ENCODE peak calls at places on chromosomes 6 and 20, in eight cellular contexts. T is left lung, U is GM20000, G is AG09309, Q is glutamatergic neuron, N is mucosa of descending colon, E is endothelial cell, F is WTC11. B is an unnamed sample.

GRCh38 chr6:41498968-41499599 is 47.1 kb upstream of the FOXP4 start:
- DNase-seq in G (no peak), N (no peak), U (no peak), T (no peak), Q (no peak), E (no peak), F (no peak), B (no peak)

GRCh38 chr6:123036663-123037062 is 40.6 kb downstream of the CLVS2 start:
- DNase-seq in T (no peak), U (no peak), F (no peak), Q (no peak), G (no peak), E (no peak), N (no peak), B (no peak)

GRCh38 chr20:59149678-59150504 is 13.7 kb upstream of the ZNF831 start:
- DNase-seq in T (no peak), E (peak; percentile 57), F (no peak), Q (no peak), U (no peak), G (no peak), N (peak; percentile 64), B (no peak)

GRCh38 chr6:45946887-45947286 is 68.8 kb downstream of the CLIC5 start:
- DNase-seq in T (no peak), N (no peak), U (no peak), Q (no peak), E (no peak), G (no peak), F (no peak), B (no peak)

GRCh38 chr6:109428889-109429477 is 11.4 kb downstream of the PPIL6 start:
- DNase-seq in Q (no peak), T (no peak), U (no peak), N (no peak), G (peak; percentile 44), F (no peak), E (no peak), B (no peak)

GRCh38 chr6:98957440-98957839 is 9.7 kb upstream of the FBXL4 start:
- DNase-seq in Q (no peak), F (no peak), E (peak; percentile 15), U (no peak), T (peak; percentile 22), G (no peak), N (peak; percentile 50), B (no peak)

GRCh38 chr6:11486486-11486885 is 51.1 kb upstream of the TMEM170B start:
- DNase-seq in U (no peak), F (no peak), N (no peak), T (no peak), G (no peak), Q (no peak), E (no peak), B (no peak)

GRCh38 chr20:41750137-41750536 is 132.0 kb upstream of the CHD6 start:
- DNase-seq in E (no peak), T (no peak), U (no peak), Q (no peak), F (no peak), N (no peak), G (no peak), B (no peak)

GRCh38 chr20:54290636-54291035 is 82.7 kb downstream of the PFDN4 start:
- DNase-seq in U (no peak), G (no peak), N (no peak), T (no peak), E (no peak), F (no peak), Q (no peak), B (no peak)

GRCh38 chr6:110708295-110708965 is 106.8 kb downstream of the CDK19 start:
- DNase-seq in F (no peak), U (no peak), G (peak; percentile 45), N (no peak), T (no peak), Q (no peak), E (no peak), B (no peak)

GRCh38 chr6:112618796-112619195 is 271.7 kb downstream of the RFPL4B start:
- DNase-seq in E (peak; percentile 39), T (no peak), N (no peak), U (no peak), F (peak; percentile 36), Q (peak; percentile 26), G (no peak), B (no peak)
- TF ChIP-seq CTCF in E (no peak), T (no peak), N (no peak), U (no peak), F (no peak), Q (no peak), G (peak; percentile 9), B (no peak)

GRCh38 chr6:116444092-116444491 is 17.1 kb upstream of the CALHM6 start:
- DNase-seq in G (no peak), E (no peak), U (peak; percentile 45), N (no peak), T (no peak), Q (no peak), F (no peak), B (no peak)
- TF ChIP-seq CTCF in G (peak; percentile 49), E (peak; percentile 59), U (peak; percentile 54), N (peak; percentile 28), T (peak; percentile 52), Q (peak; percentile 48), F (no peak), B (peak; percentile 66)

GRCh38 chr20:45292343-45292742 is 14.3 kb upstream of the RBPJL start:
- DNase-seq in F (no peak), Q (no peak), T (no peak), U (no peak), G (no peak), E (no peak), N (no peak), B (no peak)

GRCh38 chr20:45291526-45291925 is 15.1 kb upstream of the RBPJL start:
- DNase-seq in T (no peak), Q (no peak), U (no peak), E (no peak), F (no peak), G (no peak), N (no peak), B (no peak)

GRCh38 chr20:45294003-45294368 is 12.7 kb upstream of the RBPJL start:
- DNase-seq in U (peak; percentile 8), T (no peak), F (no peak), E (no peak), G (no peak), N (no peak), Q (no peak), B (no peak)

GRCh38 chr20:45294659-45295058 is 12.0 kb upstream of the RBPJL start:
- DNase-seq in Q (no peak), F (no peak), E (no peak), T (no peak), N (no peak), G (no peak), U (no peak), B (no peak)

DNA sequence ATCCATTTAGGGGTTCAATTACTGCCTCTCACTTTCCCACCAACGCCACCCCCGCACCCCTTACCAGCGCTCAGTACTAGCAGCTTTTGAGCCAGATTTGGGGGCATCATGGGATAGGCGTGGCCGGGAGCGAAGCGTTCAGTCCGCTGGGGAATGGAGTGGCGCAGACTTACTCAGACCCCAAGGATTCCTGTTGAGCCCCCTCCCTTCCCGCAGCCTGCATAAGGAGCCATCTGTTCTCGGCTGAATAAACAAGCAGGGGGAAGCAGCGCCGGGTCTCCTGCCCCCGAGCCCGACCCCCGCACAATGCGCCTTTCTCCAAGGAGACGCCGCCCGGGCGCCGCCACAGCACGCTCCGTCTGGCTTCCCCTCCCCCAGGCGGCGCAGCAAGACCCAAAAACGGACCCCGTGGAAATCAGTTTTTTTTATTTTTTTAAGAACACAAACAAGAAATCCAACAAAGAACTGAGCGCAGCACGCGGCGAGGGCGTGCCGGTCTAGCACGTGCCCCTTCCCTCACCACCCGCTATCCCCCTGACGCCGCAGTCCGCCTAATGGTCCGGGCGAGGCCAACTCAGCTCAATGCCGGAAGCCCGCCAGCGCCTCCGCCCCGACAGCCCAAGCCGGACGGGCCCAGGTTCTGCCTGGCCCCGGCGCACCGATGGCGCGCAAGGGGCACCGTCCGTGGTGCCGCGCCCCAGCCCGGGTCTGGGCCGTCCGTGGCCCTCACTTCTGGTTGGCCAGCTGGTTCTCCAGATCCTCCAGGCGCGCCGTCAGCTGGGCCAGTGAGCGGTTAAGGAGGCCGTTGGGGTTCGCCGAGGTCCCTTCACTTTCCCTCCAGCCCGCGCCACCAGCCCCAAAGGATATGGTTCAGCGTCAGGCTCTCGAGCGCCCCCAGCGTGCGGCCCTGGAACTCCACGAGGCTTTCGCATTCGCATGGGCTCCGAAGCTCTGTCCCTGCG is 13.3 kb upstream of the RBPJL start:
- DNase-seq in G (no peak), F (peak; percentile 95), E (peak; percentile 89), N (peak; percentile 85), Q (peak; percentile 95), T (peak; percentile 97), U (peak; percentile 90), B (peak; percentile 81)
- TF ChIP-seq CTCF in G (peak; percentile 98), F (peak; percentile 95), E (peak; percentile 98), N (peak; percentile 98), Q (peak; percentile 99), T (peak; percentile 92), U (peak; percentile 86), B (peak; percentile 99)

DNA sequence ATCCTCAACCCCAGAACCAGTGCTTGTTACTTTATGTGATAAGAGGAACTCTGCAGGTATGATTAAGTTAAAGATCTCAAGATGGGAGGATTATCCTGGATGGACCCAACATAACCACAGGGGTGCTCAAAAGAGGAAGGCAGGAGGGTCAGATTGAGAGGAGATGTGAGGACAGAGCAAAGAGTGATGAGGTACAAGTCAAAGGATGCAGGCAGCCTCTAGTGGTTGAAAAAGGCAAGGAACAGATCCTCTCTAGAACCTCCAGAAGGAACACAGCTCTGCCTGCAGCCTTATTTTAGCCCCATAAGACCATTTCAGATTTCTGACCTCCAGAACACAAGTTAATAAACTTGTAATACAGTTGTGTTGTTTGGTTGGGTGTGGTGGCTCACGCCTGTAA is 41.2 kb downstream of the PDSS2 start:
- DNase-seq in E (no peak), G (no peak), T (no peak), Q (no peak), F (no peak), N (no peak), U (peak; percentile 14), B (no peak)
- TF ChIP-seq CTCF in E (peak; percentile 16), G (peak; percentile 68), T (no peak), Q (peak; percentile 18), F (peak; percentile 48), N (peak; percentile 29), U (peak; percentile 15), B (peak; percentile 17)

DNA sequence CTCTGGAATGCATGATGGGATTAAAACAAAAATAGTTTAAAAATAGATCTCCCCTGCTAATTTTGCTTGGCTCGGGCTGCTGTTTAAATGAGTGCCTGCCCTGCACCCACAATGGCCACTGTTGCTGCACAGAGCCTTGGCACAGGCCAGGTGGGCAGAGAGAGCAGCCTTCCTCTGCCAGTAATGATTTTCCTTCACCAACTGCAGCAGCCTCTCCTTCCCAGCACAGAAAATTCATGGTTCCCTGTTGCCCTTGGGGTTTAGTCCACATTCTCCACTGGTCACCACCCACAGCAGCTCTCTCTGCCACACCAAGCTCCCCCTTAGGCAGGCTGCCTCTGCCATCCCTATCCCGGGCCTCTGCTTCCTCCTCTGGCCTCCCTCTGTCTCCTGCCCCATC is 30.2 kb downstream of the TGM3 start:
- DNase-seq in Q (no peak), E (no peak), G (no peak), U (no peak), F (no peak), N (no peak), T (no peak), B (no peak)
- TF ChIP-seq CTCF in Q (no peak), E (no peak), G (no peak), U (no peak), F (no peak), N (no peak), T (no peak), B (no peak)

GRCh38 chr6:82348130-82348529 is 15.5 kb upstream of the TPBG start:
- DNase-seq in Q (no peak), N (no peak), E (no peak), F (no peak), U (no peak), G (no peak), T (no peak), B (no peak)
- TF ChIP-seq CTCF in Q (no peak), N (no peak), E (no peak), F (no peak), U (no peak), G (no peak), T (no peak), B (no peak)